ENCODE peak calls at places on chromosome 13, in six cellular contexts. One of them, this sample, is unnamed.

GRCh38 chr13:100508391-100508790 is 80.2 kb downstream of the GGACT start:
- DNase-seq in fibroblast of pulmonary artery: no peak
- DNase-seq in naive thymus-derived CD4-positive, alpha-beta T cell: no peak
- DNase-seq in psoas muscle: no peak
- DNase-seq in brain microvascular endothelial cell: no peak
- DNase-seq in astrocyte of the spinal cord: no peak
- DNase-seq in this sample: no peak

GRCh38 chr13:25859528-25859927 is 192.3 kb downstream of the SHISA2 start:
- DNase-seq in astrocyte of the spinal cord: no peak
- DNase-seq in fibroblast of pulmonary artery: no peak
- DNase-seq in brain microvascular endothelial cell: no peak
- DNase-seq in naive thymus-derived CD4-positive, alpha-beta T cell: no peak
- DNase-seq in psoas muscle: no peak
- DNase-seq in this sample: no peak

GRCh38 chr13:73293902-73294523 is 235.2 kb downstream of the KLF5 start:
- DNase-seq in brain microvascular endothelial cell: no peak
- DNase-seq in astrocyte of the spinal cord: no peak
- DNase-seq in psoas muscle: no peak
- DNase-seq in naive thymus-derived CD4-positive, alpha-beta T cell: no peak
- DNase-seq in fibroblast of pulmonary artery: no peak
- DNase-seq in this sample: no peak

GRCh38 chr13:84405286-84405685 is 523.0 kb upstream of the SLITRK1 start:
- DNase-seq in fibroblast of pulmonary artery: peak; percentile 36
- DNase-seq in naive thymus-derived CD4-positive, alpha-beta T cell: no peak
- DNase-seq in brain microvascular endothelial cell: no peak
- DNase-seq in astrocyte of the spinal cord: peak; percentile 34
- DNase-seq in psoas muscle: no peak
- DNase-seq in this sample: no peak

GRCh38 chr13:101399365-101399764 is 16.9 kb downstream of the NALCN start:
- DNase-seq in brain microvascular endothelial cell: peak; percentile 27
- DNase-seq in fibroblast of pulmonary artery: no peak
- DNase-seq in naive thymus-derived CD4-positive, alpha-beta T cell: no peak
- DNase-seq in psoas muscle: no peak
- DNase-seq in astrocyte of the spinal cord: peak; percentile 59
- DNase-seq in this sample: no peak

GRCh38 chr13:33194820-33195692 is 90.5 kb downstream of the STARD13 start:
- DNase-seq in brain microvascular endothelial cell: peak; percentile 99
- DNase-seq in astrocyte of the spinal cord: peak; percentile 97
- DNase-seq in psoas muscle: no peak
- DNase-seq in fibroblast of pulmonary artery: peak; percentile 96
- DNase-seq in naive thymus-derived CD4-positive, alpha-beta T cell: no peak
- DNase-seq in this sample: no peak

GRCh38 chr13:101626925-101627555 is 174.6 kb downstream of the ITGBL1 start:
- DNase-seq in astrocyte of the spinal cord: peak; percentile 41
- DNase-seq in brain microvascular endothelial cell: no peak
- DNase-seq in fibroblast of pulmonary artery: no peak
- DNase-seq in psoas muscle: no peak
- DNase-seq in naive thymus-derived CD4-positive, alpha-beta T cell: peak; percentile 49
- DNase-seq in this sample: no peak

GRCh38 chr13:109652536-109652935 is 133.8 kb downstream of the IRS2 start:
- DNase-seq in naive thymus-derived CD4-positive, alpha-beta T cell: no peak
- DNase-seq in psoas muscle: no peak
- DNase-seq in astrocyte of the spinal cord: no peak
- DNase-seq in fibroblast of pulmonary artery: peak; percentile 78
- DNase-seq in brain microvascular endothelial cell: peak; percentile 11
- DNase-seq in this sample: no peak

GRCh38 chr13:73960474-73960873 is 173.7 kb downstream of the KLF12 start:
- DNase-seq in astrocyte of the spinal cord: no peak
- DNase-seq in fibroblast of pulmonary artery: no peak
- DNase-seq in naive thymus-derived CD4-positive, alpha-beta T cell: no peak
- DNase-seq in brain microvascular endothelial cell: no peak
- DNase-seq in psoas muscle: no peak
- DNase-seq in this sample: no peak

GRCh38 chr13:25965596-25965995 is 86.2 kb downstream of the SHISA2 start:
- DNase-seq in fibroblast of pulmonary artery: no peak
- DNase-seq in astrocyte of the spinal cord: no peak
- DNase-seq in naive thymus-derived CD4-positive, alpha-beta T cell: no peak
- DNase-seq in brain microvascular endothelial cell: no peak
- DNase-seq in psoas muscle: no peak
- DNase-seq in this sample: no peak

GRCh38 chr13:105928901-105929300 is 606.6 kb downstream of the EFNB2 start:
- DNase-seq in brain microvascular endothelial cell: no peak
- DNase-seq in astrocyte of the spinal cord: no peak
- DNase-seq in fibroblast of pulmonary artery: no peak
- DNase-seq in naive thymus-derived CD4-positive, alpha-beta T cell: no peak
- DNase-seq in psoas muscle: no peak
- DNase-seq in this sample: no peak

GRCh38 chr13:113489549-113490495 is 689 bp downstream of the DCUN1D2 start:
- DNase-seq in fibroblast of pulmonary artery: peak; percentile 54
- DNase-seq in psoas muscle: no peak
- DNase-seq in astrocyte of the spinal cord: peak; percentile 39
- DNase-seq in brain microvascular endothelial cell: peak; percentile 15
- DNase-seq in naive thymus-derived CD4-positive, alpha-beta T cell: peak; percentile 34
- DNase-seq in this sample: no peak

GRCh38 chr13:87661471-87661870 is 9.7 kb upstream of the SLITRK5 start:
- DNase-seq in fibroblast of pulmonary artery: peak; percentile 10
- DNase-seq in naive thymus-derived CD4-positive, alpha-beta T cell: no peak
- DNase-seq in psoas muscle: no peak
- DNase-seq in brain microvascular endothelial cell: no peak
- DNase-seq in astrocyte of the spinal cord: peak; percentile 91
- DNase-seq in this sample: no peak

GRCh38 chr13:43268632-43269031 is 245.2 kb downstream of the DNAJC15 start:
- DNase-seq in naive thymus-derived CD4-positive, alpha-beta T cell: no peak
- DNase-seq in psoas muscle: no peak
- DNase-seq in fibroblast of pulmonary artery: peak; percentile 37
- DNase-seq in astrocyte of the spinal cord: no peak
- DNase-seq in brain microvascular endothelial cell: no peak
- DNase-seq in this sample: no peak

GRCh38 chr13:113856716-113857065 is 7.2 kb downstream of the GAS6 start:
- DNase-seq in psoas muscle: peak; percentile 61
- DNase-seq in naive thymus-derived CD4-positive, alpha-beta T cell: no peak
- DNase-seq in brain microvascular endothelial cell: no peak
- DNase-seq in fibroblast of pulmonary artery: peak; percentile 33
- DNase-seq in astrocyte of the spinal cord: peak; percentile 65
- DNase-seq in this sample: no peak

GRCh38 chr13:74678308-74678958 is 544.2 kb upstream of the KLF12 start:
- DNase-seq in fibroblast of pulmonary artery: no peak
- DNase-seq in naive thymus-derived CD4-positive, alpha-beta T cell: no peak
- DNase-seq in brain microvascular endothelial cell: no peak
- DNase-seq in psoas muscle: no peak
- DNase-seq in astrocyte of the spinal cord: no peak
- DNase-seq in this sample: no peak

GRCh38 chr13:105732946-105733529 is 802.4 kb downstream of the EFNB2 start:
- DNase-seq in astrocyte of the spinal cord: no peak
- DNase-seq in brain microvascular endothelial cell: no peak
- DNase-seq in psoas muscle: no peak
- DNase-seq in naive thymus-derived CD4-positive, alpha-beta T cell: no peak
- DNase-seq in fibroblast of pulmonary artery: no peak
- DNase-seq in this sample: no peak

GRCh38 chr13:28611654-28612131 is 47.2 kb upstream of the POMP start:
- DNase-seq in brain microvascular endothelial cell: peak; percentile 21
- DNase-seq in psoas muscle: no peak
- DNase-seq in astrocyte of the spinal cord: no peak
- DNase-seq in naive thymus-derived CD4-positive, alpha-beta T cell: peak; percentile 35
- DNase-seq in fibroblast of pulmonary artery: peak; percentile 22
- DNase-seq in this sample: no peak

GRCh38 chr13:97369269-97369893 is 64.6 kb upstream of the RAP2A start:
- DNase-seq in psoas muscle: no peak
- DNase-seq in fibroblast of pulmonary artery: no peak
- DNase-seq in brain microvascular endothelial cell: no peak
- DNase-seq in astrocyte of the spinal cord: no peak
- DNase-seq in naive thymus-derived CD4-positive, alpha-beta T cell: no peak
- DNase-seq in this sample: no peak

GRCh38 chr13:85853901-85854663 is 54.9 kb upstream of the SLITRK6 start:
- DNase-seq in psoas muscle: no peak
- DNase-seq in fibroblast of pulmonary artery: no peak
- DNase-seq in naive thymus-derived CD4-positive, alpha-beta T cell: no peak
- DNase-seq in astrocyte of the spinal cord: no peak
- DNase-seq in brain microvascular endothelial cell: no peak
- DNase-seq in this sample: no peak

GRCh38 chr13:68749801-68750200 is 1357.8 kb upstream of the ATXN8OS start:
- DNase-seq in fibroblast of pulmonary artery: no peak
- DNase-seq in psoas muscle: no peak
- DNase-seq in brain microvascular endothelial cell: no peak
- DNase-seq in naive thymus-derived CD4-positive, alpha-beta T cell: no peak
- DNase-seq in astrocyte of the spinal cord: peak; percentile 9
- DNase-seq in this sample: no peak

GRCh38 chr13:43077446-43077845 is 54.1 kb downstream of the DNAJC15 start:
- DNase-seq in psoas muscle: no peak
- DNase-seq in astrocyte of the spinal cord: no peak
- DNase-seq in brain microvascular endothelial cell: no peak
- DNase-seq in naive thymus-derived CD4-positive, alpha-beta T cell: no peak
- DNase-seq in fibroblast of pulmonary artery: no peak
- DNase-seq in this sample: no peak

DNA sequence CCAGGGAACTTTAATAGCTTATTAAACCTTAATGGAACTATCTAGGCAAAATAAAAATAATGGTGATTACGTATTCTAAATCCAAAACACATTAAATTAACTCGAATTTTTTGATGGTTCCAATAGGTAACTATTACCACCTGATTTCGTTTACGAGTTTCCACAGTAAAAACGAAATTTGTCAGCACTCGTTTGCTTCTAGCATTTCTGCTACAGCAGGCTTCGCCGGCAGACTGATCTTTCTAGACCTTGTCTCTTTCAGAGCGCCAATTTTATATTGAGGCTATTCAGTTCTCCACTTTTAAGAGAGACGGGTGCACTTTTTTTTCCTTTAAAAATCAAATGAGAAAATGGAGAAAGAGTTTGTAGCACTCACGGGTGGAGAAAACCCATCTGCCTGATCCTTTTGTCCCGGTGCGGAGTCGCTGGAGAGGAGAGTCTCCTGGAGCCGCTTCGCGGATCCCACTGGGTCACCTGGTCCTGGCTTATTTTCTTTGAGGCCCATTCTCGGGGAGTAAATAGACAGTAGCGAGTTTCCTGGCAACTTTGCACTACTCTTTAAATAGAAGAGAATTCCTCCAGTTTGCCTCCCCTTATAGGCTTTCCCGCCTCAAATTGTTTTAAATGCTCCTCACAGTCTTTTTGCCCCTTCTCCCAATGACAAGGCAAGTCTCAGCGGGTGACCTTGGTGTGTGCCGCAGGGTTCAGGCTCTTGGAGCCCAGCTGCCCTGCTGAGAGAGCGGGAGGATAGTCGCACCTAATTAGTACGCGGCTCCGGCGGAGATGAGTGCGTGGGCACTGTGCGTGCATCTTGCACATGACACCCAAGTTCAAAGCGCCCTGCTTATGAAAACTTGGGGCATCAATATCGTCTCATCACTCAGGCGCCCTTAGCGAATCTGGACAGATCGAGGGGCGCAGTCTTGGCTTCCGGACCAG is 117.0 kb downstream of the KCNRG start:
- DNase-seq in astrocyte of the spinal cord: peak; percentile 23
- DNase-seq in fibroblast of pulmonary artery: no peak
- DNase-seq in psoas muscle: no peak
- DNase-seq in brain microvascular endothelial cell: no peak
- DNase-seq in naive thymus-derived CD4-positive, alpha-beta T cell: no peak
- DNase-seq in this sample: no peak
- H3K4me3 ChIP-seq in astrocyte of the spinal cord: no peak overlapping the region
- H3K4me3 ChIP-seq in fibroblast of pulmonary artery: no peak overlapping the region
- H3K4me3 ChIP-seq in psoas muscle: no peak overlapping the region
- H3K4me3 ChIP-seq in brain microvascular endothelial cell: no peak overlapping the region
- H3K4me3 ChIP-seq in naive thymus-derived CD4-positive, alpha-beta T cell: no peak overlapping the region
- H3K4me3 ChIP-seq in this sample: no peak overlapping the region

DNA sequence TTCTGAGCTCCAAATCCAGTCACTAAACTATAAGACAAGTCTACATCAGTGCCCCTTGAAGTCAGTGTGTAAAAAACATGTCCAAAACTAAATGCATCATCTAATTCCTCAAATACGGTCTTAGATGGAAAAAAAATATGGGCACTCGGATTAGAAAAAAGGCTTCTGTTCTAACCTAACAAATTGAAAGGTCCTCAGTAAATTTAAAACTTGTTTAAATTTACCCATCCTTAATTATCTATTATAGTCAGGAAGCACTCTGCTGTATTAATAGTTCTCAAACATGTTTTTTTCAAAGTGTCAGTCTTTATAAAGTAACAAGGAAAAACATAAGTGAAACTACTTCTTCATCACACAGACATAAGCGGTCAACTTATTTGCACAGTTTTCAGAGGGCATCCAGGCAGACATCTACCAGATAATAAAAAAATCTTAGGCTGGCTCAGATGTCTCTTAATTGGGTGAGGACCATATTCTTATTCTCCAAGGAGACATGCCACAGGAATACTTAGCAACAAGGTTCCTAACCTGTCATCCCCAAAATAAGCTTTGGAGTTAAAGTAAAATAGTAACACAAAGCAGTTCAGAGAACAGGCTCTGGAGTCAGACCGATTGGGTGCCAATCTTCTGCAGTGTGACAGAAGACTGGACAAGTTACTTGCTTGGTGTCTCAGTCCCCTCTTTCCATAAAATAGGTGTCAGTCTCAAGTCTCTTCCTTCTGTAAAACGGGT is 33.4 kb downstream of the ELF1 start:
- DNase-seq in psoas muscle: no peak
- DNase-seq in naive thymus-derived CD4-positive, alpha-beta T cell: no peak
- DNase-seq in fibroblast of pulmonary artery: no peak
- DNase-seq in astrocyte of the spinal cord: no peak
- DNase-seq in brain microvascular endothelial cell: no peak
- DNase-seq in this sample: no peak
- H3K4me3 ChIP-seq in psoas muscle: peak overlapping the region; percentile 43
- H3K4me3 ChIP-seq in naive thymus-derived CD4-positive, alpha-beta T cell: peak overlapping the region; percentile 49
- H3K4me3 ChIP-seq in fibroblast of pulmonary artery: no peak overlapping the region
- H3K4me3 ChIP-seq in astrocyte of the spinal cord: no peak overlapping the region
- H3K4me3 ChIP-seq in brain microvascular endothelial cell: no peak overlapping the region
- H3K4me3 ChIP-seq in this sample: peak overlapping the region; percentile 46

GRCh38 chr13:49624207-49624606 is 4.1 kb upstream of the ARL11 start:
- DNase-seq in brain microvascular endothelial cell: no peak
- DNase-seq in fibroblast of pulmonary artery: no peak
- DNase-seq in psoas muscle: no peak
- DNase-seq in astrocyte of the spinal cord: no peak
- DNase-seq in naive thymus-derived CD4-positive, alpha-beta T cell: no peak
- DNase-seq in this sample: no peak

GRCh38 chr13:49615844-49616687 is 12.2 kb upstream of the ARL11 start:
- DNase-seq in psoas muscle: no peak
- DNase-seq in brain microvascular endothelial cell: no peak
- DNase-seq in naive thymus-derived CD4-positive, alpha-beta T cell: no peak
- DNase-seq in astrocyte of the spinal cord: no peak
- DNase-seq in fibroblast of pulmonary artery: peak; percentile 18
- DNase-seq in this sample: no peak

GRCh38 chr13:49616688-49617065 is 11.6 kb upstream of the ARL11 start:
- DNase-seq in naive thymus-derived CD4-positive, alpha-beta T cell: no peak
- DNase-seq in brain microvascular endothelial cell: no peak
- DNase-seq in psoas muscle: no peak
- DNase-seq in astrocyte of the spinal cord: no peak
- DNase-seq in fibroblast of pulmonary artery: no peak
- DNase-seq in this sample: no peak

GRCh38 chr13:49622174-49622946 is 5.9 kb upstream of the ARL11 start:
- DNase-seq in naive thymus-derived CD4-positive, alpha-beta T cell: no peak
- DNase-seq in psoas muscle: no peak
- DNase-seq in brain microvascular endothelial cell: no peak
- DNase-seq in fibroblast of pulmonary artery: no peak
- DNase-seq in astrocyte of the spinal cord: no peak
- DNase-seq in this sample: no peak

GRCh38 chr13:49620170-49620621 is 8.1 kb upstream of the ARL11 start:
- DNase-seq in psoas muscle: no peak
- DNase-seq in brain microvascular endothelial cell: no peak
- DNase-seq in naive thymus-derived CD4-positive, alpha-beta T cell: no peak
- DNase-seq in astrocyte of the spinal cord: no peak
- DNase-seq in fibroblast of pulmonary artery: no peak
- DNase-seq in this sample: peak; percentile 16
- H3K4me3 ChIP-seq in psoas muscle: no peak overlapping the region
- H3K4me3 ChIP-seq in brain microvascular endothelial cell: no peak overlapping the region
- H3K4me3 ChIP-seq in naive thymus-derived CD4-positive, alpha-beta T cell: no peak overlapping the region
- H3K4me3 ChIP-seq in astrocyte of the spinal cord: peak overlapping the region; percentile 16
- H3K4me3 ChIP-seq in fibroblast of pulmonary artery: no peak overlapping the region
- H3K4me3 ChIP-seq in this sample: peak overlapping the region; percentile 30

GRCh38 chr13:38630780-38631179 is 56.1 kb upstream of the FREM2 start:
- DNase-seq in fibroblast of pulmonary artery: peak; percentile 51
- DNase-seq in astrocyte of the spinal cord: no peak
- DNase-seq in brain microvascular endothelial cell: peak; percentile 18
- DNase-seq in naive thymus-derived CD4-positive, alpha-beta T cell: no peak
- DNase-seq in psoas muscle: no peak
- DNase-seq in this sample: no peak
- H3K4me3 ChIP-seq in fibroblast of pulmonary artery: no peak overlapping the region
- H3K4me3 ChIP-seq in astrocyte of the spinal cord: no peak overlapping the region
- H3K4me3 ChIP-seq in brain microvascular endothelial cell: no peak overlapping the region
- H3K4me3 ChIP-seq in naive thymus-derived CD4-positive, alpha-beta T cell: no peak overlapping the region
- H3K4me3 ChIP-seq in psoas muscle: no peak overlapping the region
- H3K4me3 ChIP-seq in this sample: no peak overlapping the region